ENCODE peak calls at places on chromosome 15, in nine cellular contexts. One of them, this sample, is unnamed.

GRCh38 chr15:78422571-78423340 is 15.3 kb upstream of the IREB2 start:
- DNase-seq in CD8-positive, alpha-beta T cell: peak; percentile 32
- DNase-seq in psoas muscle: peak; percentile 77
- DNase-seq in HCT116: peak; percentile 47
- DNase-seq in IMR-90: peak; percentile 45
- DNase-seq in iPS DF 6.9: no peak
- DNase-seq in breast epithelium: peak; percentile 63
- DNase-seq in right atrium auricular region: peak; percentile 70
- DNase-seq in heart right ventricle: peak; percentile 62
- DNase-seq in this sample: no peak

GRCh38 chr15:25248583-25249235 is 190.1 kb downstream of the UBE3A start:
- DNase-seq in CD8-positive, alpha-beta T cell: no peak
- DNase-seq in psoas muscle: peak; percentile 31
- DNase-seq in HCT116: no peak
- DNase-seq in IMR-90: no peak
- DNase-seq in iPS DF 6.9: no peak
- DNase-seq in breast epithelium: peak; percentile 35
- DNase-seq in right atrium auricular region: no peak
- DNase-seq in heart right ventricle: no peak
- DNase-seq in this sample: no peak

GRCh38 chr15:35115155-35115725 is 30.1 kb upstream of the NANOGP8 start:
- DNase-seq in CD8-positive, alpha-beta T cell: no peak
- DNase-seq in psoas muscle: no peak
- DNase-seq in HCT116: no peak
- DNase-seq in IMR-90: peak; percentile 16
- DNase-seq in iPS DF 6.9: no peak
- DNase-seq in breast epithelium: no peak
- DNase-seq in right atrium auricular region: no peak
- DNase-seq in heart right ventricle: no peak
- DNase-seq in this sample: no peak

GRCh38 chr15:59301527-59301926 is 71.1 kb downstream of the MYO1E start:
- DNase-seq in CD8-positive, alpha-beta T cell: no peak
- DNase-seq in psoas muscle: no peak
- DNase-seq in HCT116: no peak
- DNase-seq in IMR-90: no peak
- DNase-seq in iPS DF 6.9: no peak
- DNase-seq in breast epithelium: no peak
- DNase-seq in right atrium auricular region: no peak
- DNase-seq in heart right ventricle: no peak
- DNase-seq in this sample: no peak

GRCh38 chr15:59283717-59284336 is 77.2 kb downstream of the LDHAL6B start:
- DNase-seq in CD8-positive, alpha-beta T cell: no peak
- DNase-seq in psoas muscle: no peak
- DNase-seq in HCT116: peak; percentile 84
- DNase-seq in IMR-90: no peak
- DNase-seq in iPS DF 6.9: no peak
- DNase-seq in breast epithelium: peak; percentile 56
- DNase-seq in right atrium auricular region: no peak
- DNase-seq in heart right ventricle: no peak
- DNase-seq in this sample: no peak

GRCh38 chr15:75663931-75664421 is 16.3 kb downstream of the SNX33 start:
- DNase-seq in CD8-positive, alpha-beta T cell: no peak
- DNase-seq in psoas muscle: no peak
- DNase-seq in HCT116: no peak
- DNase-seq in IMR-90: no peak
- DNase-seq in iPS DF 6.9: no peak
- DNase-seq in breast epithelium: no peak
- DNase-seq in right atrium auricular region: no peak
- DNase-seq in heart right ventricle: no peak
- DNase-seq in this sample: no peak

GRCh38 chr15:47870956-47871625 is 153.8 kb downstream of the SEMA6D start:
- DNase-seq in CD8-positive, alpha-beta T cell: no peak
- DNase-seq in psoas muscle: no peak
- DNase-seq in HCT116: no peak
- DNase-seq in IMR-90: peak; percentile 38
- DNase-seq in iPS DF 6.9: no peak
- DNase-seq in breast epithelium: no peak
- DNase-seq in right atrium auricular region: no peak
- DNase-seq in heart right ventricle: no peak
- DNase-seq in this sample: no peak

GRCh38 chr15:44712108-44713005 is 1.0 kb downstream of the B2M start:
- DNase-seq in CD8-positive, alpha-beta T cell: peak; percentile 32
- DNase-seq in psoas muscle: peak; percentile 61
- DNase-seq in HCT116: peak; percentile 54
- DNase-seq in IMR-90: peak; percentile 87
- DNase-seq in iPS DF 6.9: no peak
- DNase-seq in breast epithelium: peak; percentile 60
- DNase-seq in right atrium auricular region: peak; percentile 84
- DNase-seq in heart right ventricle: peak; percentile 45
- DNase-seq in this sample: no peak

GRCh38 chr15:71114887-71115566 is at the start of gene THSD4:
- DNase-seq in CD8-positive, alpha-beta T cell: peak; percentile 6
- DNase-seq in psoas muscle: peak; percentile 86
- DNase-seq in HCT116: no peak
- DNase-seq in IMR-90: peak; percentile 72
- DNase-seq in iPS DF 6.9: peak; percentile 58
- DNase-seq in breast epithelium: peak; percentile 76
- DNase-seq in right atrium auricular region: no peak
- DNase-seq in heart right ventricle: peak; percentile 79
- DNase-seq in this sample: no peak

GRCh38 chr15:85296615-85297402 is 83.6 kb upstream of the AKAP13 start:
- DNase-seq in CD8-positive, alpha-beta T cell: peak; percentile 50
- DNase-seq in psoas muscle: peak; percentile 59
- DNase-seq in HCT116: peak; percentile 77
- DNase-seq in IMR-90: peak; percentile 81
- DNase-seq in iPS DF 6.9: peak; percentile 27
- DNase-seq in breast epithelium: no peak
- DNase-seq in right atrium auricular region: peak; percentile 78
- DNase-seq in heart right ventricle: peak; percentile 32
- DNase-seq in this sample: peak; percentile 29

GRCh38 chr15:80123034-80123433 is 29.8 kb upstream of the FAH start:
- DNase-seq in CD8-positive, alpha-beta T cell: no peak
- DNase-seq in psoas muscle: no peak
- DNase-seq in HCT116: no peak
- DNase-seq in IMR-90: no peak
- DNase-seq in iPS DF 6.9: no peak
- DNase-seq in breast epithelium: no peak
- DNase-seq in right atrium auricular region: no peak
- DNase-seq in heart right ventricle: no peak
- DNase-seq in this sample: no peak

GRCh38 chr15:79283252-79284048 is 928 bp downstream of the ANKRD34C start:
- DNase-seq in CD8-positive, alpha-beta T cell: no peak
- DNase-seq in psoas muscle: peak; percentile 58
- DNase-seq in HCT116: no peak
- DNase-seq in IMR-90: peak; percentile 21
- DNase-seq in iPS DF 6.9: peak; percentile 33
- DNase-seq in breast epithelium: no peak
- DNase-seq in right atrium auricular region: no peak
- DNase-seq in heart right ventricle: peak; percentile 49
- DNase-seq in this sample: no peak

GRCh38 chr15:77243146-77243545 is 172.2 kb upstream of the TSPAN3 start:
- DNase-seq in CD8-positive, alpha-beta T cell: no peak
- DNase-seq in psoas muscle: no peak
- DNase-seq in HCT116: no peak
- DNase-seq in IMR-90: peak; percentile 46
- DNase-seq in iPS DF 6.9: no peak
- DNase-seq in breast epithelium: no peak
- DNase-seq in right atrium auricular region: no peak
- DNase-seq in heart right ventricle: no peak
- DNase-seq in this sample: no peak

GRCh38 chr15:81740402-81740801 is 305.4 kb downstream of the MEX3B start:
- DNase-seq in CD8-positive, alpha-beta T cell: no peak
- DNase-seq in psoas muscle: no peak
- DNase-seq in HCT116: no peak
- DNase-seq in IMR-90: peak; percentile 11
- DNase-seq in iPS DF 6.9: no peak
- DNase-seq in breast epithelium: no peak
- DNase-seq in right atrium auricular region: no peak
- DNase-seq in heart right ventricle: no peak
- DNase-seq in this sample: no peak

GRCh38 chr15:88249220-88249619 is 7.3 kb downstream of the NTRK3 start:
- DNase-seq in CD8-positive, alpha-beta T cell: no peak
- DNase-seq in psoas muscle: no peak
- DNase-seq in HCT116: no peak
- DNase-seq in IMR-90: no peak
- DNase-seq in iPS DF 6.9: no peak
- DNase-seq in breast epithelium: no peak
- DNase-seq in right atrium auricular region: no peak
- DNase-seq in heart right ventricle: no peak
- DNase-seq in this sample: no peak

GRCh38 chr15:27956285-27956684 is 142.8 kb downstream of the OCA2 start:
- DNase-seq in CD8-positive, alpha-beta T cell: no peak
- DNase-seq in psoas muscle: no peak
- DNase-seq in HCT116: no peak
- DNase-seq in IMR-90: no peak
- DNase-seq in iPS DF 6.9: no peak
- DNase-seq in breast epithelium: no peak
- DNase-seq in right atrium auricular region: no peak
- DNase-seq in heart right ventricle: no peak
- DNase-seq in this sample: no peak

GRCh38 chr15:42111924-42112323 is 17.6 kb upstream of the PLA2G4D start:
- DNase-seq in CD8-positive, alpha-beta T cell: no peak
- DNase-seq in psoas muscle: no peak
- DNase-seq in HCT116: no peak
- DNase-seq in IMR-90: no peak
- DNase-seq in iPS DF 6.9: no peak
- DNase-seq in breast epithelium: no peak
- DNase-seq in right atrium auricular region: no peak
- DNase-seq in heart right ventricle: no peak
- DNase-seq in this sample: no peak

GRCh38 chr15:63985221-63986184 is 60.8 kb downstream of the DAPK2 start:
- DNase-seq in CD8-positive, alpha-beta T cell: no peak
- DNase-seq in psoas muscle: peak; percentile 95
- DNase-seq in HCT116: no peak
- DNase-seq in IMR-90: peak; percentile 12
- DNase-seq in iPS DF 6.9: no peak
- DNase-seq in breast epithelium: no peak
- DNase-seq in right atrium auricular region: peak; percentile 93
- DNase-seq in heart right ventricle: peak; percentile 83
- DNase-seq in this sample: no peak

GRCh38 chr15:65096481-65097385 is 18.3 kb downstream of the UBAP1L start:
- DNase-seq in CD8-positive, alpha-beta T cell: no peak
- DNase-seq in psoas muscle: no peak
- DNase-seq in HCT116: no peak
- DNase-seq in IMR-90: no peak
- DNase-seq in iPS DF 6.9: no peak
- DNase-seq in breast epithelium: no peak
- DNase-seq in right atrium auricular region: no peak
- DNase-seq in heart right ventricle: no peak
- DNase-seq in this sample: no peak

GRCh38 chr15:66780172-66780972 is 78.3 kb downstream of the SMAD6 start:
- DNase-seq in CD8-positive, alpha-beta T cell: no peak
- DNase-seq in psoas muscle: peak; percentile 25
- DNase-seq in HCT116: no peak
- DNase-seq in IMR-90: peak; percentile 93
- DNase-seq in iPS DF 6.9: no peak
- DNase-seq in breast epithelium: no peak
- DNase-seq in right atrium auricular region: no peak
- DNase-seq in heart right ventricle: no peak
- DNase-seq in this sample: no peak

DNA sequence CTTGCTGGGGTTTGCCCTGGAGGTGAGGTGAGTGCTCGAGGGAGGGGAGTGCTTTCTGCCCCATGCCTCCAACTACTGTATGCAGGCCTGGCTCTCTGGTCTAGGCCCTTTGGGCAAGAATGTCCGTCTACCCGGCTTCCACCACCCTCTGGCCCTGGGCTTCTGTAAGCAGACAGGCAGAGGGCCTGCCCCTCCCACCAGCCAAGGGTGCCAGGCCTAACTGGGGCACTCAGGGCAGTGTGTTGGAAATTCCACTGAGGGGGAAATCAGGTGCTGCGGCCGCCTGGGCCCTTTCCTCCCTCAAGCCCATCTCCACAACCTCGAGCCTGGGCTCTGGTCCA is 9.4 kb downstream of the DLL4 start:
- DNase-seq in CD8-positive, alpha-beta T cell: no peak
- DNase-seq in psoas muscle: no peak
- DNase-seq in HCT116: no peak
- DNase-seq in IMR-90: no peak
- DNase-seq in iPS DF 6.9: no peak
- DNase-seq in breast epithelium: no peak
- DNase-seq in right atrium auricular region: no peak
- DNase-seq in heart right ventricle: peak; percentile 16
- DNase-seq in this sample: no peak
- H3K4me1 ChIP-seq in CD8-positive, alpha-beta T cell: peaks cover 25% of the 10 kb centered on the region
- H3K4me1 ChIP-seq in psoas muscle: peaks cover 35% of the 10 kb centered on the region
- H3K4me1 ChIP-seq in HCT116: peaks cover 18% of the 10 kb centered on the region
- H3K4me1 ChIP-seq in IMR-90: peaks cover 21% of the 10 kb centered on the region
- H3K4me1 ChIP-seq in iPS DF 6.9: peaks cover 4% of the 10 kb centered on the region
- H3K4me1 ChIP-seq in breast epithelium: peaks cover 12% of the 10 kb centered on the region
- H3K4me1 ChIP-seq in right atrium auricular region: peaks cover 80% of the 10 kb centered on the region
- H3K4me1 ChIP-seq in heart right ventricle: peaks cover 70% of the 10 kb centered on the region
- H3K4me1 ChIP-seq in this sample: peaks cover 28% of the 10 kb centered on the region

GRCh38 chr15:60399246-60399915 is 1.6 kb upstream of the ANXA2 start:
- DNase-seq in CD8-positive, alpha-beta T cell: no peak
- DNase-seq in psoas muscle: no peak
- DNase-seq in HCT116: no peak
- DNase-seq in IMR-90: no peak
- DNase-seq in iPS DF 6.9: no peak
- DNase-seq in breast epithelium: no peak
- DNase-seq in right atrium auricular region: no peak
- DNase-seq in heart right ventricle: no peak
- DNase-seq in this sample: no peak
- H3K4me3 ChIP-seq in CD8-positive, alpha-beta T cell: peak overlapping the region; percentile 63
- H3K4me3 ChIP-seq in psoas muscle: no peak overlapping the region
- H3K4me3 ChIP-seq in HCT116: peak overlapping the region; percentile 37
- H3K4me3 ChIP-seq in IMR-90: peak overlapping the region; percentile 11
- H3K4me3 ChIP-seq in iPS DF 6.9: no peak overlapping the region
- H3K4me3 ChIP-seq in breast epithelium: peak overlapping the region; percentile 91
- H3K4me3 ChIP-seq in right atrium auricular region: no peak overlapping the region
- H3K4me3 ChIP-seq in heart right ventricle: no peak overlapping the region
- H3K4me3 ChIP-seq in this sample: no peak overlapping the region

DNA sequence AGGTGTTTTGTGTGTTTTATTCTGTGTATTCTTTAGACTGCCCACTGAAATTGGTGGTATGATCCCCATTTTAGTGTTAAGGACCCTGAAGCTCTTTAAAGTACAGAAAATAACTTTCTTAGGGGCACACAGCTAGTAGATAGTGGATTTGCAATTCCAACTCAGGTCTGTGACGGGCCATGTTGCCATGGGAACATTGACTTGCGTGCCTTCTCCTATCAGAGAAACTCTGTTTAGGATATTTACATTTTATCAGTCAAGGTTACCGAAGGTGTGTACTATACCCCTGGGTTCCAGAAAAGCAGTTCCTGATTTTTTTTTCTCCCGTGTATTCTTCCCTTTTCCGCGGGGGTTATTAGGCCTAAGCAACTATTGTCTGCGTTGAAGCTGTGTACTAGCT is 19.4 kb downstream of the MYZAP start:
- DNase-seq in CD8-positive, alpha-beta T cell: no peak
- DNase-seq in psoas muscle: no peak
- DNase-seq in HCT116: no peak
- DNase-seq in IMR-90: no peak
- DNase-seq in iPS DF 6.9: no peak
- DNase-seq in breast epithelium: no peak
- DNase-seq in right atrium auricular region: no peak
- DNase-seq in heart right ventricle: no peak
- DNase-seq in this sample: no peak
- H3K4me1 ChIP-seq in CD8-positive, alpha-beta T cell: no peaks in the 10 kb centered on the region
- H3K4me1 ChIP-seq in psoas muscle: peaks cover 5% of the 10 kb centered on the region
- H3K4me1 ChIP-seq in HCT116: peaks cover 61% of the 10 kb centered on the region
- H3K4me1 ChIP-seq in IMR-90: no peaks in the 10 kb centered on the region
- H3K4me1 ChIP-seq in iPS DF 6.9: no peaks in the 10 kb centered on the region
- H3K4me1 ChIP-seq in breast epithelium: no peaks in the 10 kb centered on the region
- H3K4me1 ChIP-seq in right atrium auricular region: peaks cover 72% of the 10 kb centered on the region
- H3K4me1 ChIP-seq in heart right ventricle: peaks cover 57% of the 10 kb centered on the region
- H3K4me1 ChIP-seq in this sample: peaks cover 56% of the 10 kb centered on the region

GRCh38 chr15:72168131-72168825 is 29.3 kb downstream of the GRAMD2A start:
- DNase-seq in CD8-positive, alpha-beta T cell: no peak
- DNase-seq in psoas muscle: no peak
- DNase-seq in HCT116: no peak
- DNase-seq in IMR-90: peak; percentile 38
- DNase-seq in iPS DF 6.9: no peak
- DNase-seq in breast epithelium: no peak
- DNase-seq in right atrium auricular region: no peak
- DNase-seq in heart right ventricle: peak; percentile 23
- DNase-seq in this sample: no peak
- H3K4me3 ChIP-seq in CD8-positive, alpha-beta T cell: no peak overlapping the region
- H3K4me3 ChIP-seq in psoas muscle: no peak overlapping the region
- H3K4me3 ChIP-seq in HCT116: no peak overlapping the region
- H3K4me3 ChIP-seq in IMR-90: no peak overlapping the region
- H3K4me3 ChIP-seq in iPS DF 6.9: no peak overlapping the region
- H3K4me3 ChIP-seq in breast epithelium: peak overlapping the region; percentile 56
- H3K4me3 ChIP-seq in right atrium auricular region: no peak overlapping the region
- H3K4me3 ChIP-seq in heart right ventricle: no peak overlapping the region
- H3K4me3 ChIP-seq in this sample: no peak overlapping the region